ENCODE peak calls at places on chromosomes 2 and 18, in seven cellular contexts. F, G, K, L, T, Z and B are unnamed samples.

GRCh38 chr18:73279499-73279898 is 411.7 kb upstream of the NETO1 start:
- DNase-seq in T (no peak), L (no peak), K (no peak), F (no peak), Z (no peak), G (peak), B (no peak)

GRCh38 chr2:240767341-240767740 is 52.7 kb downstream of the KIF1A start:
- DNase-seq in Z (no peak), L (no peak), F (no peak), T (no peak), G (no peak), K (no peak), B (no peak)

GRCh38 chr18:34806527-34806926 is 96.4 kb downstream of the DTNA start:
- DNase-seq in K (no peak), L (no peak), T (no peak), Z (no peak), G (no peak), F (no peak), B (no peak)

GRCh38 chr18:79720359-79720733 is 40.7 kb downstream of the CTDP1 start:
- DNase-seq in T (no peak), Z (no peak), K (no peak), G (no peak), F (no peak), L (no peak), B (no peak)

GRCh38 chr2:7992612-7993596 is 689.0 kb upstream of the ID2 start:
- DNase-seq in G (no peak), F (no peak), K (no peak), Z (peak), T (no peak), L (no peak), B (no peak)

GRCh38 chr2:73716518-73717250 is 20.5 kb downstream of the TPRKB start:
- DNase-seq in K (no peak), Z (no peak), T (no peak), F (no peak), G (no peak), L (no peak), B (peak)

GRCh38 chr2:207819021-207819687 is 49.4 kb upstream of the FZD5 start:
- DNase-seq in G (no peak), F (no peak), Z (no peak), L (no peak), T (no peak), K (no peak), B (no peak)

GRCh38 chr2:25586726-25587144 is 86.6 kb downstream of the DTNB start:
- DNase-seq in Z (no peak), L (no peak), F (no peak), T (no peak), G (no peak), K (no peak), B (no peak)

GRCh38 chr18:12403601-12404506 is 3.9 kb upstream of the PRELID3A start:
- DNase-seq in K (no peak), L (peak), Z (peak), F (no peak), T (no peak), G (peak), B (no peak)

GRCh38 chr18:62899534-62899933 is 184.2 kb downstream of the PHLPP1 start:
- DNase-seq in F (no peak), T (no peak), Z (no peak), G (no peak), L (no peak), K (no peak), B (no peak)

GRCh38 chr18:49486617-49486958 is 446 bp downstream of the C18orf32 start:
- DNase-seq in T (no peak), G (no peak), L (no peak), K (no peak), Z (peak), F (no peak), B (no peak)

GRCh38 chr2:4269885-4270284 is 566.5 kb downstream of the DCDC2C start:
- DNase-seq in T (no peak), F (no peak), L (no peak), Z (no peak), K (no peak), G (no peak), B (no peak)

GRCh38 chr18:39624934-39625333 is 2059.3 kb upstream of the CELF4 start:
- DNase-seq in T (no peak), L (no peak), G (no peak), K (no peak), Z (peak), F (no peak), B (no peak)

GRCh38 chr2:28160986-28161425 is 231.7 kb upstream of the FOSL2 start:
- DNase-seq in Z (peak), F (no peak), T (no peak), G (no peak), L (no peak), K (no peak), B (no peak)

GRCh38 chr2:133247613-133248012 is 320.6 kb downstream of the NCKAP5 start:
- DNase-seq in L (no peak), G (no peak), F (no peak), Z (peak), K (no peak), T (peak), B (no peak)

GRCh38 chr18:24928479-24928878 is 423.5 kb downstream of the ZNF521 start:
- DNase-seq in Z (no peak), L (no peak), F (no peak), T (peak), K (no peak), G (no peak), B (no peak)